ENCODE peak calls at places on chromosomes 6 and 20, in nine cellular contexts. D is mammary epithelial cell, B is hepatocyte, H is cardiac fibroblast, F is A549, P is H9, A is epithelial cell of esophagus, O is LNCaP clone FGC, V is esophagus muscularis mucosa. K is an unnamed sample.
A peak's percentile ranks its signal among the peaks of the same experiment; 100 is the strongest.

GRCh38 chr6:35499372-35499771 is 2.5 kb upstream of the TEAD3 start:
- DNase-seq in D (no peak), B (no peak), H (no peak), F (no peak), P (no peak), A (no peak), O (no peak), V (no peak), K (no peak)

GRCh38 chr6:154302111-154302752 is 54.4 kb downstream of the IPCEF1 start:
- DNase-seq in D (peak; percentile 68), B (peak; percentile 25), H (peak; percentile 59), F (no peak), P (no peak), A (peak; percentile 52), O (no peak), V (no peak), K (no peak)

GRCh38 chr6:150304421-150304820 is 64.4 kb upstream of the IYD start:
- DNase-seq in D (no peak), B (no peak), H (no peak), F (no peak), P (no peak), A (no peak), O (no peak), V (no peak), K (no peak)

GRCh38 chr6:29633532-29633901 is 534 bp upstream of the GABBR1 start:
- DNase-seq in D (no peak), B (peak; percentile 39), H (no peak), F (no peak), P (no peak), A (no peak), O (no peak), V (no peak), K (no peak)

GRCh38 chr20:43767686-43768474 is 41.1 kb upstream of the GTSF1L start:
- DNase-seq in D (peak; percentile 57), B (no peak), H (peak; percentile 50), F (no peak), P (no peak), A (peak; percentile 43), O (no peak), V (no peak), K (no peak)

GRCh38 chr6:133115960-133116359 is 125.2 kb upstream of the EYA4 start:
- DNase-seq in D (no peak), B (no peak), H (no peak), F (no peak), P (no peak), A (no peak), O (no peak), V (no peak), K (no peak)

GRCh38 chr6:52144196-52145076 is 41.7 kb upstream of the IL17A start:
- DNase-seq in D (no peak), B (no peak), H (no peak), F (no peak), P (no peak), A (no peak), O (no peak), V (peak; percentile 74), K (no peak)

GRCh38 chr6:42618105-42618504 is 54.3 kb downstream of the UBR2 start:
- DNase-seq in D (no peak), B (no peak), H (no peak), F (no peak), P (no peak), A (no peak), O (no peak), V (no peak), K (no peak)

GRCh38 chr6:152364846-152365245 is 272.3 kb downstream of the SYNE1 start:
- DNase-seq in D (no peak), B (no peak), H (no peak), F (no peak), P (no peak), A (no peak), O (no peak), V (no peak), K (no peak)

GRCh38 chr20:49230021-49230420 is 10.8 kb downstream of the DDX27 start:
- DNase-seq in D (no peak), B (no peak), H (no peak), F (no peak), P (no peak), A (no peak), O (no peak), V (no peak), K (no peak)

GRCh38 chr20:18414140-18414539 is 52.7 kb downstream of the DZANK1 start:
- DNase-seq in D (peak; percentile 14), B (no peak), H (no peak), F (no peak), P (no peak), A (no peak), O (no peak), V (no peak), K (no peak)

GRCh38 chr6:161578478-161578877 is 304.6 kb upstream of the AGPAT4 start:
- DNase-seq in D (no peak), B (no peak), H (no peak), F (no peak), P (no peak), A (no peak), O (no peak), V (no peak), K (no peak)

GRCh38 chr6:18823782-18824386 is 436.7 kb downstream of the RNF144B start:
- DNase-seq in D (peak; percentile 28), B (peak; percentile 17), H (peak; percentile 12), F (peak; percentile 72), P (peak; percentile 67), A (peak; percentile 59), O (peak; percentile 35), V (no peak), K (peak; percentile 48)

GRCh38 chr20:62887147-62887859 is 25.7 kb upstream of the TCFL5 start:
- DNase-seq in D (peak; percentile 75), B (peak; percentile 82), H (peak; percentile 91), F (no peak), P (no peak), A (peak; percentile 89), O (peak; percentile 62), V (no peak), K (no peak)
- TF ChIP-seq CTCF in D (no peak), B (no peak), H (peak; percentile 4), F (no peak), P (no peak), A (no peak), O (no peak), V (no peak), K (no peak)

GRCh38 chr20:8663424-8663823 is 405.5 kb upstream of the PLCB4 start:
- DNase-seq in D (no peak), B (no peak), H (no peak), F (no peak), P (no peak), A (no peak), O (no peak), V (no peak), K (no peak)

GRCh38 chr20:8661229-8662023 is 407.5 kb upstream of the PLCB4 start:
- DNase-seq in D (no peak), B (no peak), H (no peak), F (no peak), P (no peak), A (no peak), O (no peak), V (no peak), K (no peak)

GRCh38 chr20:8667306-8667705 is 401.6 kb upstream of the PLCB4 start:
- DNase-seq in D (no peak), B (no peak), H (peak; percentile 69), F (no peak), P (no peak), A (no peak), O (no peak), V (no peak), K (no peak)

GRCh38 chr20:8662433-8662954 is 406.4 kb upstream of the PLCB4 start:
- DNase-seq in D (no peak), B (no peak), H (no peak), F (no peak), P (no peak), A (no peak), O (no peak), V (no peak), K (no peak)

GRCh38 chr20:8664778-8665177 is 404.1 kb upstream of the PLCB4 start:
- DNase-seq in D (no peak), B (no peak), H (no peak), F (peak; percentile 9), P (no peak), A (no peak), O (no peak), V (no peak), K (no peak)
- TF ChIP-seq CTCF in D (no peak), B (no peak), H (no peak), F (peak; percentile 14), P (peak; percentile 57), A (no peak), O (no peak), V (no peak), K (peak; percentile 7)

GRCh38 chr6:14863896-14864850 is 381.7 kb upstream of the JARID2 start:
- DNase-seq in D (no peak), B (peak; percentile 30), H (no peak), F (no peak), P (no peak), A (no peak), O (no peak), V (no peak), K (no peak)
- TF ChIP-seq CTCF in D (no peak), B (no peak), H (no peak), F (no peak), P (peak; percentile 47), A (no peak), O (peak; percentile 3), V (no peak), K (no peak)

DNA sequence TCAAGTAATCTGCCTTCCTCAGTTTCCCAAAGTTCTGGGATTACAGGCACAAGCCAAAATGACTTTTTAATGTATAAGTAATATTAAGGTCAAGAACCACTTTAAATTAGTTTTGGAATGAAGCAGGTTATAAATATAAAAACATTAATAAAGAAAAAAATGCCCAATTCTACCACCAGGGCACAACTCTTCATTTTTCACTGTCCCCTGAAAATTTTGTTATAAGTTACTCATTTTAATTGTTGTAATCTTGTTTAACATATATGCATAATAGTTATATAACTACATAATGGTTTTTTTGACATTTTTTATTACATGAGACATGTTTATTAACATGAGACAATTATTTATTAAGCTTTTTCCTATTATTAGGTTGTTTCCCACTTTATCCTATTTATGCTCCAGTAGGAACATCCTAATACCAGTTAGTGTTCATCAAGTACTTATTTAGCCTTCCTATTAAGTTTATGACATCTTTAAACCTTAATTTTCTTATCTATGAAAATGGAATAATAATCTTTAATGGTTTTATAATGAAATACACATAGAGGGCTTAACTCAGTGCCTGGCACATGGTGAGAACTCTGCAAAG is 182.1 kb upstream of the SCGN start:
- DNase-seq in D (no peak), B (no peak), H (no peak), F (no peak), P (no peak), A (no peak), O (no peak), V (no peak), K (no peak)
- TF ChIP-seq CTCF in D (peak; percentile 7), B (no peak), H (peak; percentile 37), F (no peak), P (peak; percentile 54), A (peak; percentile 5), O (no peak), V (peak; percentile 9), K (peak; percentile 89)

GRCh38 chr6:81075974-81076373 is 676.5 kb downstream of the TENT5A start:
- DNase-seq in D (no peak), B (peak; percentile 37), H (peak; percentile 11), F (no peak), P (peak; percentile 64), A (peak; percentile 16), O (no peak), V (no peak), K (peak; percentile 14)
- TF ChIP-seq CTCF in D (peak; percentile 56), B (peak; percentile 48), H (peak; percentile 70), F (no peak), P (peak; percentile 77), A (peak; percentile 53), O (peak; percentile 35), V (no peak), K (peak; percentile 40)

GRCh38 chr6:125986295-125986955 is at the start of gene TRMT11:
- DNase-seq in D (peak; percentile 89), B (peak; percentile 96), H (peak; percentile 88), F (peak; percentile 89), P (peak; percentile 96), A (peak; percentile 92), O (peak; percentile 81), V (peak; percentile 93), K (peak; percentile 79)
- TF ChIP-seq CTCF in D (no peak), B (no peak), H (peak; percentile 2), F (no peak), P (no peak), A (peak; percentile 17), O (no peak), V (no peak), K (no peak)

K was measured in endothelial cell.